ENCODE peak calls at places on chromosome 5, in nine cellular contexts. One of them, this sample, is unnamed.

GRCh38 chr5:171579849-171580505 is 160.5 kb downstream of the FGF18 start:
- DNase-seq in lower lobe of right lung: no peak
- DNase-seq in activated T-cell treated with anti-CD3 and anti-CD28 coated beads for 24 hours: no peak
- DNase-seq in progenitor cell of endocrine pancreas: no peak
- DNase-seq in mucosa of gallbladder: no peak
- DNase-seq in putamen: no peak
- DNase-seq in stimulated activated effector memory CD8-positive, alpha-beta T cell treated with anti-CD3 and anti-CD28 coated beads, Interleukin-12 subunit alpha, Interleukin-12 subunit beta, amount 100 ng/mL, for 72 hours: no peak
- DNase-seq in choroid plexus epithelial cell: no peak
- DNase-seq in AG20443: no peak
- DNase-seq in this sample: no peak

GRCh38 chr5:43649256-43649655 is 46.3 kb downstream of the NNT start:
- DNase-seq in mucosa of gallbladder: no peak
- DNase-seq in putamen: no peak
- DNase-seq in stimulated activated effector memory CD8-positive, alpha-beta T cell treated with anti-CD3 and anti-CD28 coated beads, Interleukin-12 subunit alpha, Interleukin-12 subunit beta, amount 100 ng/mL, for 72 hours: no peak
- DNase-seq in lower lobe of right lung: no peak
- DNase-seq in activated T-cell treated with anti-CD3 and anti-CD28 coated beads for 24 hours: no peak
- DNase-seq in progenitor cell of endocrine pancreas: no peak
- DNase-seq in choroid plexus epithelial cell: peak
- DNase-seq in AG20443: peak
- DNase-seq in this sample: no peak

GRCh38 chr5:127757576-127757975 is 54.4 kb downstream of the CCDC192 start:
- DNase-seq in activated T-cell treated with anti-CD3 and anti-CD28 coated beads for 24 hours: no peak
- DNase-seq in choroid plexus epithelial cell: peak
- DNase-seq in AG20443: peak
- DNase-seq in progenitor cell of endocrine pancreas: no peak
- DNase-seq in stimulated activated effector memory CD8-positive, alpha-beta T cell treated with anti-CD3 and anti-CD28 coated beads, Interleukin-12 subunit alpha, Interleukin-12 subunit beta, amount 100 ng/mL, for 72 hours: no peak
- DNase-seq in mucosa of gallbladder: peak
- DNase-seq in putamen: peak
- DNase-seq in lower lobe of right lung: no peak
- DNase-seq in this sample: peak

GRCh38 chr5:56350595-56351170 is 117.6 kb upstream of the ANKRD55 start:
- DNase-seq in activated T-cell treated with anti-CD3 and anti-CD28 coated beads for 24 hours: no peak
- DNase-seq in AG20443: peak
- DNase-seq in lower lobe of right lung: peak
- DNase-seq in putamen: no peak
- DNase-seq in mucosa of gallbladder: peak
- DNase-seq in stimulated activated effector memory CD8-positive, alpha-beta T cell treated with anti-CD3 and anti-CD28 coated beads, Interleukin-12 subunit alpha, Interleukin-12 subunit beta, amount 100 ng/mL, for 72 hours: no peak
- DNase-seq in progenitor cell of endocrine pancreas: no peak
- DNase-seq in choroid plexus epithelial cell: peak
- DNase-seq in this sample: peak

GRCh38 chr5:102921341-102922047 is 166.4 kb downstream of the PAM start:
- DNase-seq in progenitor cell of endocrine pancreas: no peak
- DNase-seq in activated T-cell treated with anti-CD3 and anti-CD28 coated beads for 24 hours: no peak
- DNase-seq in lower lobe of right lung: no peak
- DNase-seq in stimulated activated effector memory CD8-positive, alpha-beta T cell treated with anti-CD3 and anti-CD28 coated beads, Interleukin-12 subunit alpha, Interleukin-12 subunit beta, amount 100 ng/mL, for 72 hours: no peak
- DNase-seq in putamen: no peak
- DNase-seq in choroid plexus epithelial cell: no peak
- DNase-seq in mucosa of gallbladder: no peak
- DNase-seq in AG20443: peak
- DNase-seq in this sample: no peak

GRCh38 chr5:128572546-128573339 is 34.7 kb upstream of the FBN2 start:
- DNase-seq in activated T-cell treated with anti-CD3 and anti-CD28 coated beads for 24 hours: no peak
- DNase-seq in progenitor cell of endocrine pancreas: no peak
- DNase-seq in stimulated activated effector memory CD8-positive, alpha-beta T cell treated with anti-CD3 and anti-CD28 coated beads, Interleukin-12 subunit alpha, Interleukin-12 subunit beta, amount 100 ng/mL, for 72 hours: no peak
- DNase-seq in putamen: no peak
- DNase-seq in choroid plexus epithelial cell: peak
- DNase-seq in AG20443: no peak
- DNase-seq in lower lobe of right lung: no peak
- DNase-seq in mucosa of gallbladder: no peak
- DNase-seq in this sample: no peak

GRCh38 chr5:55232985-55233928 is at the start of gene CCNO:
- DNase-seq in putamen: peak
- DNase-seq in AG20443: peak
- DNase-seq in progenitor cell of endocrine pancreas: peak
- DNase-seq in activated T-cell treated with anti-CD3 and anti-CD28 coated beads for 24 hours: peak
- DNase-seq in stimulated activated effector memory CD8-positive, alpha-beta T cell treated with anti-CD3 and anti-CD28 coated beads, Interleukin-12 subunit alpha, Interleukin-12 subunit beta, amount 100 ng/mL, for 72 hours: peak
- DNase-seq in lower lobe of right lung: peak
- DNase-seq in choroid plexus epithelial cell: peak
- DNase-seq in mucosa of gallbladder: peak
- DNase-seq in this sample: peak

GRCh38 chr5:132024789-132025402 is 13.4 kb upstream of the ACSL6 start:
- DNase-seq in stimulated activated effector memory CD8-positive, alpha-beta T cell treated with anti-CD3 and anti-CD28 coated beads, Interleukin-12 subunit alpha, Interleukin-12 subunit beta, amount 100 ng/mL, for 72 hours: no peak
- DNase-seq in putamen: no peak
- DNase-seq in mucosa of gallbladder: no peak
- DNase-seq in AG20443: peak
- DNase-seq in progenitor cell of endocrine pancreas: no peak
- DNase-seq in activated T-cell treated with anti-CD3 and anti-CD28 coated beads for 24 hours: no peak
- DNase-seq in choroid plexus epithelial cell: no peak
- DNase-seq in lower lobe of right lung: no peak
- DNase-seq in this sample: no peak

GRCh38 chr5:90017236-90017635 is 392.3 kb downstream of the CETN3 start:
- DNase-seq in stimulated activated effector memory CD8-positive, alpha-beta T cell treated with anti-CD3 and anti-CD28 coated beads, Interleukin-12 subunit alpha, Interleukin-12 subunit beta, amount 100 ng/mL, for 72 hours: no peak
- DNase-seq in AG20443: no peak
- DNase-seq in progenitor cell of endocrine pancreas: no peak
- DNase-seq in mucosa of gallbladder: no peak
- DNase-seq in lower lobe of right lung: no peak
- DNase-seq in activated T-cell treated with anti-CD3 and anti-CD28 coated beads for 24 hours: no peak
- DNase-seq in choroid plexus epithelial cell: no peak
- DNase-seq in putamen: no peak
- DNase-seq in this sample: no peak

GRCh38 chr5:115396698-115397097 is 100.2 kb upstream of the CCDC112 start:
- DNase-seq in choroid plexus epithelial cell: peak
- DNase-seq in progenitor cell of endocrine pancreas: no peak
- DNase-seq in putamen: no peak
- DNase-seq in AG20443: no peak
- DNase-seq in lower lobe of right lung: no peak
- DNase-seq in mucosa of gallbladder: no peak
- DNase-seq in stimulated activated effector memory CD8-positive, alpha-beta T cell treated with anti-CD3 and anti-CD28 coated beads, Interleukin-12 subunit alpha, Interleukin-12 subunit beta, amount 100 ng/mL, for 72 hours: no peak
- DNase-seq in activated T-cell treated with anti-CD3 and anti-CD28 coated beads for 24 hours: no peak
- DNase-seq in this sample: no peak

GRCh38 chr5:2750758-2751464 is 566 bp downstream of the IRX2 start:
- DNase-seq in AG20443: no peak
- DNase-seq in stimulated activated effector memory CD8-positive, alpha-beta T cell treated with anti-CD3 and anti-CD28 coated beads, Interleukin-12 subunit alpha, Interleukin-12 subunit beta, amount 100 ng/mL, for 72 hours: no peak
- DNase-seq in activated T-cell treated with anti-CD3 and anti-CD28 coated beads for 24 hours: no peak
- DNase-seq in progenitor cell of endocrine pancreas: no peak
- DNase-seq in mucosa of gallbladder: peak
- DNase-seq in putamen: no peak
- DNase-seq in lower lobe of right lung: no peak
- DNase-seq in choroid plexus epithelial cell: no peak
- DNase-seq in this sample: no peak

GRCh38 chr5:142204219-142204618 is 95.6 kb downstream of the NDFIP1 start:
- DNase-seq in lower lobe of right lung: no peak
- DNase-seq in choroid plexus epithelial cell: peak
- DNase-seq in putamen: no peak
- DNase-seq in stimulated activated effector memory CD8-positive, alpha-beta T cell treated with anti-CD3 and anti-CD28 coated beads, Interleukin-12 subunit alpha, Interleukin-12 subunit beta, amount 100 ng/mL, for 72 hours: no peak
- DNase-seq in AG20443: no peak
- DNase-seq in progenitor cell of endocrine pancreas: no peak
- DNase-seq in activated T-cell treated with anti-CD3 and anti-CD28 coated beads for 24 hours: no peak
- DNase-seq in mucosa of gallbladder: no peak
- DNase-seq in this sample: no peak